ENCODE peak calls at places on chromosome 5, in five cellular contexts. J, O, I, P and F are unnamed samples.

GRCh38 chr5:147509710-147510651 is at the start of gene DPYSL3:
- DNase-seq in J (peak; percentile 88), O (peak; percentile 84), I (peak; percentile 82), P (peak; percentile 57), F (no peak)

GRCh38 chr5:120614512-120614911 is 150.4 kb downstream of the PRR16 start:
- DNase-seq in J (peak; percentile 74), O (peak; percentile 82), I (peak; percentile 82), P (no peak), F (peak; percentile 61)

GRCh38 chr5:88836195-88836838 is 46.7 kb downstream of the MEF2C start:
- DNase-seq in J (no peak), O (peak; percentile 18), I (no peak), P (peak; percentile 77), F (no peak)

GRCh38 chr5:96017951-96018350 is 56.3 kb upstream of the ELL2 start:
- DNase-seq in J (peak; percentile 86), O (peak; percentile 76), I (peak; percentile 94), P (no peak), F (no peak)

GRCh38 chr5:120152472-120152871 is 311.6 kb upstream of the PRR16 start:
- DNase-seq in J (peak; percentile 91), O (peak; percentile 86), I (peak; percentile 82), P (no peak), F (peak; percentile 22)

GRCh38 chr5:177084175-177084574 is 2.5 kb upstream of the FGFR4 start:
- DNase-seq in J (no peak), O (no peak), I (no peak), P (no peak), F (no peak)

GRCh38 chr5:167504276-167504675 is 787.2 kb upstream of the WWC1 start:
- DNase-seq in J (no peak), O (no peak), I (no peak), P (no peak), F (no peak)

GRCh38 chr5:134525687-134526482 is 415 bp downstream of the JADE2 start:
- DNase-seq in J (peak; percentile 92), O (peak; percentile 86), I (peak; percentile 81), P (peak; percentile 78), F (peak; percentile 51)

GRCh38 chr5:42059291-42059690 is 134.2 kb downstream of the FBXO4 start:
- DNase-seq in J (no peak), O (peak; percentile 25), I (no peak), P (no peak), F (peak; percentile 52)

GRCh38 chr5:177472460-177473441 is 683 bp downstream of the DBN1 start:
- DNase-seq in J (peak; percentile 66), O (peak; percentile 38), I (no peak), P (no peak), F (no peak)

GRCh38 chr5:74310967-74311930 is 329.3 kb downstream of the ENC1 start:
- DNase-seq in J (no peak), O (no peak), I (no peak), P (no peak), F (no peak)

GRCh38 chr5:106481375-106481774 is 1189.4 kb downstream of the EFNA5 start:
- DNase-seq in J (peak; percentile 20), O (peak; percentile 9), I (no peak), P (no peak), F (no peak)

GRCh38 chr5:98637607-98638006 is 135.9 kb upstream of the RGMB start:
- DNase-seq in J (no peak), O (no peak), I (peak; percentile 17), P (no peak), F (no peak)

GRCh38 chr5:53359906-53360305 is 120.5 kb upstream of the FST start:
- DNase-seq in J (no peak), O (no peak), I (peak; percentile 65), P (no peak), F (no peak)

GRCh38 chr5:115098041-115098702 is 71.5 kb downstream of the TRIM36 start:
- DNase-seq in J (peak; percentile 82), O (peak; percentile 50), I (peak; percentile 48), P (peak; percentile 34), F (peak; percentile 42)

GRCh38 chr5:58276431-58276830 is 183.5 kb downstream of the PLK2 start:
- DNase-seq in J (no peak), O (no peak), I (no peak), P (no peak), F (no peak)

GRCh38 chr5:78756853-78757252 is 108.3 kb upstream of the LHFPL2 start:
- DNase-seq in J (no peak), O (no peak), I (no peak), P (no peak), F (no peak)

GRCh38 chr5:13945271-13945670 is 783 bp upstream of the DNAH5 start:
- DNase-seq in J (no peak), O (no peak), I (no peak), P (no peak), F (no peak)

GRCh38 chr5:157312492-157312891 is 46.6 kb downstream of the CYFIP2 start:
- DNase-seq in J (peak; percentile 87), O (peak; percentile 67), I (peak; percentile 56), P (peak; percentile 42), F (peak; percentile 77)